ENCODE peak calls at places on chromosome 9, in five cellular contexts. One of them, this sample, is unnamed.

GRCh38 chr9:105206821-105207699 is 37.4 kb upstream of the SLC44A1 start:
- DNase-seq in endothelial cell: no peak
- DNase-seq in transverse colon: no peak
- DNase-seq in IMR-90: peak; percentile 50
- DNase-seq in HFFc6: no peak
- DNase-seq in this sample: no peak

GRCh38 chr9:113155911-113156559 is 5.2 kb downstream of the SLC31A2 start:
- DNase-seq in endothelial cell: no peak
- DNase-seq in IMR-90: no peak
- DNase-seq in transverse colon: peak; percentile 26
- DNase-seq in HFFc6: no peak
- DNase-seq in this sample: no peak

GRCh38 chr9:123353984-123354591 is 1.9 kb upstream of the CRB2 start:
- DNase-seq in transverse colon: peak; percentile 71
- DNase-seq in IMR-90: peak; percentile 46
- DNase-seq in HFFc6: peak; percentile 43
- DNase-seq in endothelial cell: peak; percentile 88
- DNase-seq in this sample: peak; percentile 72

GRCh38 chr9:114911167-114911821 is 19.1 kb downstream of the TNFSF8 start:
- DNase-seq in IMR-90: peak; percentile 51
- DNase-seq in HFFc6: peak; percentile 56
- DNase-seq in endothelial cell: peak; percentile 23
- DNase-seq in transverse colon: no peak
- DNase-seq in this sample: peak; percentile 32

GRCh38 chr9:79656127-79656526 is 84.4 kb downstream of the TLE4 start:
- DNase-seq in endothelial cell: no peak
- DNase-seq in transverse colon: no peak
- DNase-seq in IMR-90: no peak
- DNase-seq in HFFc6: no peak
- DNase-seq in this sample: no peak

GRCh38 chr9:19298601-19299000 is 68.1 kb downstream of the DENND4C start:
- DNase-seq in transverse colon: no peak
- DNase-seq in endothelial cell: no peak
- DNase-seq in HFFc6: no peak
- DNase-seq in IMR-90: no peak
- DNase-seq in this sample: no peak

GRCh38 chr9:33475357-33475756 is 1.6 kb upstream of the NOL6 start:
- DNase-seq in transverse colon: no peak
- DNase-seq in endothelial cell: no peak
- DNase-seq in HFFc6: no peak
- DNase-seq in IMR-90: no peak
- DNase-seq in this sample: no peak

GRCh38 chr9:26656003-26656940 is 236.3 kb downstream of the CAAP1 start:
- DNase-seq in HFFc6: peak; percentile 17
- DNase-seq in IMR-90: peak; percentile 15
- DNase-seq in endothelial cell: peak; percentile 12
- DNase-seq in transverse colon: no peak
- DNase-seq in this sample: peak; percentile 19

GRCh38 chr9:25891534-25891933 is 213.3 kb upstream of the TUSC1 start:
- DNase-seq in HFFc6: no peak
- DNase-seq in IMR-90: no peak
- DNase-seq in transverse colon: no peak
- DNase-seq in endothelial cell: no peak
- DNase-seq in this sample: no peak

GRCh38 chr9:125985142-125985997 is 238.2 kb downstream of the PBX3 start:
- DNase-seq in IMR-90: no peak
- DNase-seq in HFFc6: no peak
- DNase-seq in transverse colon: peak; percentile 0
- DNase-seq in endothelial cell: no peak
- DNase-seq in this sample: no peak

GRCh38 chr9:97529363-97530076 is 28.1 kb downstream of the TMOD1 start:
- DNase-seq in HFFc6: peak; percentile 49
- DNase-seq in IMR-90: peak; percentile 43
- DNase-seq in endothelial cell: no peak
- DNase-seq in transverse colon: no peak
- DNase-seq in this sample: no peak

GRCh38 chr9:33166263-33167083 is 663 bp downstream of the B4GALT1 start:
- DNase-seq in endothelial cell: peak; percentile 46
- DNase-seq in IMR-90: no peak
- DNase-seq in transverse colon: peak; percentile 63
- DNase-seq in HFFc6: peak; percentile 8
- DNase-seq in this sample: no peak

GRCh38 chr9:111661802-111662491 is 542 bp downstream of the GNG10 start:
- DNase-seq in HFFc6: peak; percentile 14
- DNase-seq in transverse colon: peak; percentile 28
- DNase-seq in endothelial cell: peak; percentile 35
- DNase-seq in IMR-90: peak; percentile 13
- DNase-seq in this sample: peak; percentile 25

GRCh38 chr9:16656432-16657169 is 213.9 kb downstream of the BNC2 start:
- DNase-seq in IMR-90: peak; percentile 55
- DNase-seq in HFFc6: no peak
- DNase-seq in endothelial cell: no peak
- DNase-seq in transverse colon: no peak
- DNase-seq in this sample: no peak

GRCh38 chr9:18675973-18676372 is 202.0 kb downstream of the ADAMTSL1 start:
- DNase-seq in transverse colon: no peak
- DNase-seq in HFFc6: no peak
- DNase-seq in endothelial cell: no peak
- DNase-seq in IMR-90: no peak
- DNase-seq in this sample: no peak

GRCh38 chr9:18720691-18721090 is 246.7 kb downstream of the ADAMTSL1 start:
- DNase-seq in transverse colon: no peak
- DNase-seq in IMR-90: peak; percentile 28
- DNase-seq in HFFc6: no peak
- DNase-seq in endothelial cell: no peak
- DNase-seq in this sample: no peak

GRCh38 chr9:120985759-120986353 is 59.3 kb upstream of the TRAF1 start:
- DNase-seq in HFFc6: peak; percentile 77
- DNase-seq in endothelial cell: peak; percentile 25
- DNase-seq in IMR-90: peak; percentile 79
- DNase-seq in transverse colon: no peak
- DNase-seq in this sample: peak; percentile 16

GRCh38 chr9:120978987-120979386 is 52.4 kb upstream of the TRAF1 start:
- DNase-seq in IMR-90: no peak
- DNase-seq in HFFc6: no peak
- DNase-seq in transverse colon: no peak
- DNase-seq in endothelial cell: no peak
- DNase-seq in this sample: no peak

GRCh38 chr9:120980951-120981350 is 54.4 kb upstream of the TRAF1 start:
- DNase-seq in transverse colon: no peak
- DNase-seq in HFFc6: no peak
- DNase-seq in endothelial cell: no peak
- DNase-seq in IMR-90: no peak
- DNase-seq in this sample: no peak

GRCh38 chr9:120983259-120983837 is 56.8 kb upstream of the TRAF1 start:
- DNase-seq in endothelial cell: no peak
- DNase-seq in transverse colon: no peak
- DNase-seq in IMR-90: no peak
- DNase-seq in HFFc6: no peak
- DNase-seq in this sample: no peak

DNA sequence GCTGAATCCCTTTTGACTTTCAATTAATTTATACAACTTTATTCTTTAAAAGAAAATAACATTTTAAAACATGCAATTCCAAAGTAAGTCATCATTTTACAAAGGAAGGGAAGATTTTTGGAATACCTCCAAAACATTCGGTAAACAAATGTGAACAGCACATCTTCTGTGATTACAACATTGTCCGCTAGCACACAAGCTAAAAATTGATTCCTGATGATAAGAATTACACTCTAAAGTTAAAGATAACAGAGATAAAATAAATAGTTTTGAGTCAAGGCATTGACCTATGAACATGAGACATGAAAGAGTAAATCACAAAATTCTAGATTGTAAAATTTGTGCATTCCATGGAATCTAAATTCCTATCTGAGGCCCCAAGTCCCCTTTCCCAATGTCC is 56.3 kb upstream of the TRAF1 start:
- DNase-seq in endothelial cell: no peak
- DNase-seq in IMR-90: peak; percentile 78
- DNase-seq in HFFc6: peak; percentile 37
- DNase-seq in transverse colon: no peak
- DNase-seq in this sample: no peak
- TF ChIP-seq CTCF in endothelial cell: no peak
- TF ChIP-seq CTCF in IMR-90: no peak
- TF ChIP-seq CTCF in HFFc6: no peak
- TF ChIP-seq CTCF in transverse colon: no peak
- TF ChIP-seq CTCF in this sample: no peak

DNA sequence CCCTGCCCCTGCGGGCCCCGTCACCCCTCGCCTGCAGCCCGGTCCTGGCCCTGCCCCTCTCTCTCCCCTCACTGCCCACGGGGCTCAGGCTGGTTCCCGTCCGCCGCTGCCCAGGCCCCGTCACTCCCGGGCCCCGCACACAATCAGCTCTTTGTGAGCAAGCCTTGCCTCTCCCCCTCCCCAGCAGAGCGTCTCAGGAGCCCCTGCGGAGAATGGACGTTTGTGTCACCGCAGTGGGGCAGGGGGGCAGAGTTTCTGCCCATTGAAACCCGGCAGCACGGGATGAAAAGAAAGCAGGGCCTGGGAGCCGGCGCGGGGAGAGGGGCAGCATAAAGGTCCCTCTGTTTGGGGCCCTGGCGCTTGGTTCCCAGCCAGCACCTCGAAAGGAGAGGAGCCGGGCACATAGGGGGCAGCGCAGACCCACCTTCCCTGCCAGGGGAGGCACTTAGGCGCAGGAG is 13.5 kb upstream of the NUP214 start:
- DNase-seq in IMR-90: no peak
- DNase-seq in endothelial cell: no peak
- DNase-seq in transverse colon: no peak
- DNase-seq in HFFc6: no peak
- DNase-seq in this sample: no peak
- TF ChIP-seq CTCF in IMR-90: no peak
- TF ChIP-seq CTCF in endothelial cell: no peak
- TF ChIP-seq CTCF in transverse colon: no peak
- TF ChIP-seq CTCF in HFFc6: no peak
- TF ChIP-seq CTCF in this sample: no peak

GRCh38 chr9:81851340-81851739 is 76.9 kb upstream of the SPATA31D4 start:
- DNase-seq in endothelial cell: no peak
- DNase-seq in IMR-90: no peak
- DNase-seq in HFFc6: no peak
- DNase-seq in transverse colon: no peak
- DNase-seq in this sample: no peak
- TF ChIP-seq CTCF in endothelial cell: no peak
- TF ChIP-seq CTCF in IMR-90: no peak
- TF ChIP-seq CTCF in HFFc6: no peak
- TF ChIP-seq CTCF in transverse colon: no peak
- TF ChIP-seq CTCF in this sample: no peak

GRCh38 chr9:99948896-99949295 is 42.4 kb downstream of the STX17 start:
- DNase-seq in endothelial cell: no peak
- DNase-seq in transverse colon: peak; percentile 8
- DNase-seq in HFFc6: no peak
- DNase-seq in IMR-90: no peak
- DNase-seq in this sample: peak; percentile 0

GRCh38 chr9:99948482-99948881 is 42.0 kb downstream of the STX17 start:
- DNase-seq in IMR-90: no peak
- DNase-seq in endothelial cell: no peak
- DNase-seq in HFFc6: no peak
- DNase-seq in transverse colon: no peak
- DNase-seq in this sample: no peak

GRCh38 chr9:99947395-99947794 is 40.9 kb downstream of the STX17 start:
- DNase-seq in IMR-90: no peak
- DNase-seq in transverse colon: no peak
- DNase-seq in endothelial cell: no peak
- DNase-seq in HFFc6: no peak
- DNase-seq in this sample: no peak
- TF ChIP-seq CTCF in IMR-90: no peak
- TF ChIP-seq CTCF in transverse colon: no peak
- TF ChIP-seq CTCF in endothelial cell: peak; percentile 60
- TF ChIP-seq CTCF in HFFc6: peak; percentile 29
- TF ChIP-seq CTCF in this sample: no peak

DNA sequence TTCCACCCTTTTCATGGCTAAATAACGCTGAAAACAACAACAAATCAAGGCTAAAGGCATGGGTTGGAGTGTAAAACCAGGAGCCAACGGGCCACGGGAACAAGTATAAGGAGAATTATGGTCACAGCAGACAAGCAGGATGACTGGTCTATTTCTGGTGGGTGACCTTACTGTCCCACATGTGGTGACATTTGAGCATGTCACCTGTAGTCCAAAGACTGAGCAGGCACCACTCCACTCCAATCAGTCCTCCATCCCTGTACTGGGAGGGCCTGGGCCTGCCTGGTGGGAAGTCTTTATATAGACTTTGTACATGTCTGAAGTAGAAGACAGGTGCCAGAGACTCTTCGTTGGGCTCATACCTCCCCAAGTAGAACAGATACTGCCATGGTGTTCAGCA is 36.8 kb downstream of the C9orf153 start:
- DNase-seq in endothelial cell: no peak
- DNase-seq in IMR-90: no peak
- DNase-seq in HFFc6: no peak
- DNase-seq in transverse colon: no peak
- DNase-seq in this sample: no peak
- TF ChIP-seq CTCF in endothelial cell: no peak
- TF ChIP-seq CTCF in IMR-90: no peak
- TF ChIP-seq CTCF in HFFc6: no peak
- TF ChIP-seq CTCF in transverse colon: no peak
- TF ChIP-seq CTCF in this sample: no peak

GRCh38 chr9:4594545-4594944 is 67.5 kb upstream of the PLPP6 start:
- DNase-seq in endothelial cell: no peak
- DNase-seq in transverse colon: no peak
- DNase-seq in HFFc6: no peak
- DNase-seq in IMR-90: no peak
- DNase-seq in this sample: no peak

GRCh38 chr9:4592325-4592724 is 69.8 kb upstream of the PLPP6 start:
- DNase-seq in HFFc6: no peak
- DNase-seq in endothelial cell: no peak
- DNase-seq in IMR-90: no peak
- DNase-seq in transverse colon: no peak
- DNase-seq in this sample: no peak

GRCh38 chr9:4594994-4595393 is 67.1 kb upstream of the PLPP6 start:
- DNase-seq in endothelial cell: no peak
- DNase-seq in transverse colon: no peak
- DNase-seq in IMR-90: no peak
- DNase-seq in HFFc6: no peak
- DNase-seq in this sample: no peak

GRCh38 chr9:4592886-4593285 is 69.2 kb upstream of the PLPP6 start:
- DNase-seq in transverse colon: no peak
- DNase-seq in endothelial cell: no peak
- DNase-seq in HFFc6: no peak
- DNase-seq in IMR-90: no peak
- DNase-seq in this sample: no peak

GRCh38 chr9:4596165-4596922 is 65.8 kb upstream of the PLPP6 start:
- DNase-seq in endothelial cell: peak; percentile 16
- DNase-seq in transverse colon: peak; percentile 11
- DNase-seq in IMR-90: no peak
- DNase-seq in HFFc6: no peak
- DNase-seq in this sample: no peak
- TF ChIP-seq CTCF in endothelial cell: no peak
- TF ChIP-seq CTCF in transverse colon: no peak
- TF ChIP-seq CTCF in IMR-90: no peak
- TF ChIP-seq CTCF in HFFc6: no peak
- TF ChIP-seq CTCF in this sample: no peak